ENCODE peak calls at places on chromosomes 4 and X, in five cellular contexts. C is AG04450, U is tibial artery, F is kidney, I is RWPE1. Y is an unnamed sample.

GRCh38 chr4:78299565-78299972 is 242.4 kb downstream of the FRAS1 start:
- DNase-seq in C (no peak), F (no peak), I (no peak), U (no peak), Y (no peak)

GRCh38 chrX:120749141-120749846 is 119.4 kb upstream of the C1GALT1C1 start:
- DNase-seq in C (no peak), I (no peak), U (no peak), F (no peak), Y (no peak)

GRCh38 chrX:2188316-2188715 is 312.5 kb downstream of the DHRSX start:
- DNase-seq in F (no peak), I (no peak), U (no peak), C (no peak), Y (no peak)

GRCh38 chrX:100512471-100512870 is 72.3 kb upstream of the TNMD start:
- DNase-seq in I (peak), F (no peak), C (no peak), U (no peak), Y (no peak)

GRCh38 chr4:107276052-107276451 is 239.9 kb upstream of the DKK2 start:
- DNase-seq in C (no peak), U (no peak), F (no peak), I (no peak), Y (no peak)

GRCh38 chrX:71578253-71579135 is at the start of gene GCNA:
- DNase-seq in F (peak), C (no peak), U (no peak), I (no peak), Y (no peak)

GRCh38 chrX:96538104-96538725 is 146.4 kb upstream of the DIAPH2 start:
- DNase-seq in C (no peak), F (no peak), U (no peak), I (peak), Y (no peak)

GRCh38 chr4:165967486-165967885 is 94.4 kb downstream of the TLL1 start:
- DNase-seq in F (no peak), U (no peak), C (no peak), I (peak), Y (no peak)

GRCh38 chr4:80058740-80059139 is 14.3 kb downstream of the ANTXR2 start:
- DNase-seq in C (no peak), U (no peak), F (no peak), I (no peak), Y (no peak)

GRCh38 chr4:100849319-100849718 is 331.5 kb upstream of the EMCN start:
- DNase-seq in C (no peak), F (no peak), I (no peak), U (no peak), Y (no peak)

GRCh38 chr4:153252122-153252521 is 47.9 kb downstream of the TRIM2 start:
- DNase-seq in C (no peak), I (no peak), U (no peak), F (no peak), Y (no peak)

GRCh38 chrX:119181491-119181890 is 53.9 kb upstream of the KIAA1210 start:
- DNase-seq in I (peak), F (no peak), U (no peak), C (no peak), Y (no peak)

GRCh38 chr4:126906466-126906865 is 726.3 kb upstream of the INTU start:
- DNase-seq in C (no peak), I (no peak), U (no peak), F (no peak), Y (no peak)

GRCh38 chr4:2930135-2930805 is 32.9 kb downstream of the NOP14 start:
- DNase-seq in U (peak), C (no peak), I (no peak), F (peak), Y (no peak)

GRCh38 chr4:3248178-3248480 is 830 bp upstream of the MSANTD1 start:
- DNase-seq in F (no peak), C (no peak), U (no peak), I (no peak), Y (no peak)

GRCh38 chr4:100098011-100098545 is 92.2 kb downstream of the DDIT4L start:
- DNase-seq in I (no peak), U (no peak), C (no peak), F (no peak), Y (no peak)

GRCh38 chr4:143358923-143359694 is 22.4 kb downstream of the GAB1 start:
- DNase-seq in I (peak), F (peak), U (no peak), C (no peak), Y (no peak)

GRCh38 chrX:129983575-129984131 is 1.2 kb downstream of the BCORL1 start:
- DNase-seq in C (no peak), U (peak), I (no peak), F (peak), Y (peak)

GRCh38 chr4:107548211-107548905 is 171.7 kb downstream of the PAPSS1 start:
- DNase-seq in I (no peak), U (no peak), F (no peak), C (no peak), Y (no peak)

GRCh38 chr4:126851391-126851790 is 781.4 kb upstream of the INTU start:
- DNase-seq in C (no peak), I (no peak), U (no peak), F (no peak), Y (no peak)

GRCh38 chrX:96770315-96770714 is 85.7 kb downstream of the DIAPH2 start:
- DNase-seq in I (peak), F (no peak), C (no peak), U (no peak), Y (no peak)

GRCh38 chr4:157096439-157096838 is 20.5 kb downstream of the GLRB start:
- DNase-seq in I (no peak), C (no peak), U (no peak), F (no peak), Y (no peak)

GRCh38 chrX:119709630-119710029 is 16.7 kb upstream of the SEPTIN6 start:
- DNase-seq in F (no peak), U (no peak), I (no peak), C (no peak), Y (no peak)

GRCh38 chr4:80365928-80366327 is 30.4 kb downstream of the CFAP299 start:
- DNase-seq in F (no peak), U (no peak), I (peak), C (peak), Y (peak)

GRCh38 chr4:35106091-35106734 is 1138.1 kb downstream of the ARAP2 start:
- DNase-seq in F (no peak), C (no peak), I (no peak), U (no peak), Y (no peak)

GRCh38 chr4:31291238-31291637 is 571.1 kb downstream of the PCDH7 start:
- DNase-seq in C (no peak), I (no peak), F (no peak), U (no peak), Y (no peak)

GRCh38 chr4:31294655-31295054 is 574.5 kb downstream of the PCDH7 start:
- DNase-seq in F (no peak), I (no peak), U (no peak), C (no peak), Y (no peak)

GRCh38 chr4:31290836-31291235 is 570.7 kb downstream of the PCDH7 start:
- DNase-seq in C (no peak), I (no peak), F (no peak), U (no peak), Y (no peak)

GRCh38 chr4:31298737-31299136 is 578.6 kb downstream of the PCDH7 start:
- DNase-seq in C (no peak), F (no peak), U (no peak), I (no peak), Y (no peak)

GRCh38 chr4:31295081-31295480 is 574.9 kb downstream of the PCDH7 start:
- DNase-seq in I (no peak), U (no peak), C (no peak), F (no peak), Y (no peak)
- H3K27ac ChIP-seq in I (no peak), U (no peak), C (no peak), F (no peak), Y (no peak)

GRCh38 chr4:77156912-77157858 is at the start of gene CCNG2:
- DNase-seq in U (peak), F (peak), I (peak), C (peak), Y (peak)

GRCh38 chr4:77156533-77156911 is 485 bp upstream of the CCNG2 start:
- DNase-seq in C (peak), I (peak), U (peak), F (peak), Y (peak)

GRCh38 chr4:77157859-77158486 is 966 bp downstream of the CCNG2 start:
- DNase-seq in C (peak), F (peak), U (peak), I (peak), Y (peak)

GRCh38 chr4:77159798-77160197 is 2.8 kb downstream of the CCNG2 start:
- DNase-seq in I (no peak), U (no peak), F (no peak), C (no peak), Y (no peak)

GRCh38 chr4:77158487-77158861 is 1.5 kb downstream of the CCNG2 start:
- DNase-seq in U (peak), C (no peak), F (no peak), I (peak), Y (no peak)
- TF ChIP-seq CTCF in U (no peak), C (no peak), F (no peak), I (no peak), Y (no peak)

GRCh38 chr4:13930155-13930554 is 302.6 kb upstream of the BOD1L1 start:
- DNase-seq in F (no peak), U (no peak), C (no peak), I (no peak), Y (no peak)

GRCh38 chr4:13938299-13938698 is 310.8 kb upstream of the BOD1L1 start:
- DNase-seq in U (no peak), C (no peak), I (no peak), F (no peak), Y (no peak)

GRCh38 chr4:13928214-13928613 is 300.7 kb upstream of the BOD1L1 start:
- DNase-seq in U (no peak), C (no peak), F (no peak), I (no peak), Y (no peak)

GRCh38 chr4:13933163-13933562 is 305.6 kb upstream of the BOD1L1 start:
- DNase-seq in U (no peak), F (no peak), C (no peak), I (no peak), Y (no peak)
- H3K27ac ChIP-seq in U (no peak), F (no peak), C (no peak), I (no peak), Y (no peak)

GRCh38 chrX:21973321-21974010 is 33.0 kb downstream of the SMS start:
- DNase-seq in F (no peak), U (no peak), C (no peak), I (no peak), Y (no peak)

GRCh38 chrX:21975242-21975641 is 34.7 kb downstream of the SMS start:
- DNase-seq in F (no peak), I (no peak), C (no peak), U (no peak), Y (no peak)

GRCh38 chrX:21972046-21972445 is 31.5 kb downstream of the SMS start:
- DNase-seq in C (no peak), F (no peak), U (no peak), I (no peak), Y (no peak)

GRCh38 chrX:21974011-21974385 is 33.5 kb downstream of the SMS start:
- DNase-seq in F (no peak), U (no peak), I (peak), C (no peak), Y (no peak)

GRCh38 chrX:21972721-21973120 is 32.2 kb downstream of the SMS start:
- DNase-seq in F (no peak), U (no peak), I (no peak), C (peak), Y (peak)
- TF ChIP-seq CTCF in F (no peak), U (no peak), I (no peak), C (no peak), Y (no peak)

GRCh38 chr4:7650606-7651400 is 216.1 kb upstream of the PSAPL1 start:
- DNase-seq in C (no peak), I (no peak), F (peak), U (peak), Y (no peak)

GRCh38 chr4:7652451-7652871 is 217.7 kb upstream of the PSAPL1 start:
- DNase-seq in F (peak), C (no peak), I (no peak), U (no peak), Y (peak)

GRCh38 chr4:7652906-7653305 is 218.2 kb upstream of the PSAPL1 start:
- DNase-seq in U (no peak), C (no peak), I (no peak), F (no peak), Y (no peak)

GRCh38 chr4:7651461-7651921 is 216.8 kb upstream of the PSAPL1 start:
- DNase-seq in U (peak), F (peak), I (peak), C (no peak), Y (no peak)

GRCh38 chr4:7652006-7652405 is 217.3 kb upstream of the PSAPL1 start:
- DNase-seq in I (no peak), U (no peak), F (peak), C (no peak), Y (no peak)
- H3K27ac ChIP-seq in I (peak), U (no peak), F (no peak), C (no peak), Y (no peak)

DNA sequence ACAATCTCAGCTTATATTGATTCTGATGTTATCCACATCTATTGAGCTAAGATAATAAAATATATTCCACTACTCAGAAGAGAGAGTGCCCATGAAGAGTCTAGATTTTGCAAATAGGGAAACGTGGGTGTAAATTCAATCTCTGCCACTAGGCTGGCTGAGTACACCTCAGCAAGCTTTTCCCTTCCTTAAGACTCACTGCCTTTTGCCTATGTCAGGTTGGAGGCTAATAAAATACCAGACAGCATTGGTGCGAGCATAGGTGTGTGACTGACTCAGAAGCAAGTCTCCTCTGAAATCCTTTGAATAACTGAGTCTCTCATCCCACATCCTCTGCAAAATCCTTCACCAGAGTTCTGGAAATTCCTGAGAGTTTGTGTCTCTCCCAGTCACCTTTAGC is 405.4 kb upstream of the CPEB2 start:
- DNase-seq in F (no peak), I (no peak), C (no peak), U (no peak), Y (no peak)
- TF ChIP-seq CTCF in F (no peak), I (no peak), C (no peak), U (no peak), Y (no peak)

GRCh38 chr4:113560579-113560978 is 201.0 kb downstream of the CAMK2D start:
- DNase-seq in F (no peak), C (no peak), I (no peak), U (no peak), Y (no peak)
- H3K27ac ChIP-seq in F (no peak), C (no peak), I (no peak), U (no peak), Y (no peak)

DNA sequence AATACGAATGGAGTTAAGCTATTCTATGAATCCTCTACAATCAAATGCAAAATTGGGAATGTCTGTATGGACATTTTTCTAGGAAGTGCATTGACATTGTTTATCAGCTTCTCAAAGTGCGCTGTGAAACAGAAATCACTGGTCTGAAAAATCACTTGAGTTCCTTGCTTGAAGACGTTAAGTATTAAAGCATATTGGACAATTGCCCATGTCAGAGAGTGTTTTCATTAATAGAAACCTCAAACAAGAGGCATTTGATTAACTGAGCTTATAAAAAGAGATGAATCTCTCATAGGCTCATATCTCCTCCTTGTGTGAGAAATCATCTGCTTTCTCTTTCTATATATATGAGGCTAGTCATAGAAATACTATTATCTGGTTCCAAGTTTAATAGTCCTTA is 692.1 kb upstream of the POU3F4 start:
- DNase-seq in U (no peak), F (no peak), I (no peak), C (no peak), Y (no peak)
- TF ChIP-seq CTCF in U (no peak), F (no peak), I (no peak), C (no peak), Y (no peak)

Y was measured in CD8-positive, alpha-beta T cell.